ENCODE peak calls at places on chromosomes 3 and 15, in seven cellular contexts. A is K562, O is HCT116, G is GM12878, M is H1, X is SK-N-SH, E is HepG2. D is an unnamed sample.
A peak's percentile ranks its signal among the peaks of the same experiment; 100 is the strongest.

GRCh38 chr15:87155771-87156170 is 1076.1 kb downstream of the AGBL1 start:
- DNase-seq in X (no peak), O (no peak), G (no peak), A (no peak), M (no peak), E (no peak), D (no peak)

GRCh38 chr3:12178091-12178820 is 19.5 kb upstream of the TIMP4 start:
- DNase-seq in E (no peak), A (no peak), G (no peak), O (no peak), M (no peak), X (no peak), D (no peak)

GRCh38 chr15:64572856-64573255 is 112.5 kb downstream of the ZNF609 start:
- DNase-seq in A (no peak), G (no peak), M (no peak), E (no peak), X (no peak), O (no peak), D (no peak)

GRCh38 chr3:141460097-141460704 is 26.6 kb upstream of the RASA2 start:
- DNase-seq in O (peak; percentile 75), X (peak; percentile 84), A (peak; percentile 75), G (no peak), M (peak; percentile 92), E (peak; percentile 75), D (peak; percentile 73)

GRCh38 chr3:4976109-4976508 is 3.1 kb upstream of the BHLHE40 start:
- DNase-seq in A (peak; percentile 63), E (peak; percentile 79), O (peak; percentile 87), M (peak; percentile 65), X (peak; percentile 56), G (no peak), D (no peak)

GRCh38 chr3:122395582-122395981 is 11.6 kb downstream of the FAM162A start:
- DNase-seq in G (no peak), A (no peak), M (no peak), X (no peak), O (no peak), E (no peak), D (no peak)

GRCh38 chr3:45665101-45665572 is 24.1 kb upstream of the SACM1L start:
- DNase-seq in G (peak; percentile 25), E (peak; percentile 71), A (peak; percentile 83), X (peak; percentile 56), M (no peak), O (peak; percentile 68), D (no peak)

GRCh38 chr15:68302729-68303128 is 25.2 kb downstream of the FEM1B start:
- DNase-seq in A (no peak), E (no peak), O (no peak), M (peak; percentile 44), X (no peak), G (no peak), D (no peak)

GRCh38 chr3:165854696-165855095 is 17.5 kb upstream of the BCHE start:
- DNase-seq in E (peak; percentile 1), O (no peak), X (peak; percentile 11), G (no peak), A (peak; percentile 7), M (no peak), D (no peak)

GRCh38 chr3:121677141-121677540 is 16.4 kb upstream of the HCLS1 start:
- DNase-seq in M (no peak), G (no peak), X (no peak), O (no peak), E (no peak), A (no peak), D (no peak)

GRCh38 chr15:25670025-25670554 is 193.0 kb downstream of the ATP10A start:
- DNase-seq in X (peak; percentile 61), O (no peak), G (no peak), A (no peak), M (peak; percentile 67), E (no peak), D (no peak)

GRCh38 chr3:48406443-48407431 is 23.1 kb downstream of the PLXNB1 start:
- DNase-seq in E (no peak), O (no peak), M (no peak), X (peak; percentile 9), A (no peak), G (no peak), D (no peak)

GRCh38 chr15:67724679-67725365 is 100.5 kb upstream of the SKOR1 start:
- DNase-seq in M (no peak), A (no peak), E (no peak), O (no peak), X (no peak), G (no peak), D (no peak)

GRCh38 chr3:174083706-174084105 is 686.2 kb downstream of the NLGN1 start:
- DNase-seq in E (no peak), X (no peak), G (no peak), M (no peak), O (no peak), A (no peak), D (no peak)

GRCh38 chr3:186315581-186316354 is 46.3 kb downstream of the DGKG start:
- DNase-seq in E (no peak), O (no peak), A (no peak), G (no peak), M (no peak), X (no peak), D (no peak)

GRCh38 chr15:27358751-27359434 is 387.9 kb downstream of the GABRG3 start:
- DNase-seq in E (peak; percentile 5), O (no peak), M (peak; percentile 90), X (peak; percentile 41), A (peak; percentile 56), G (no peak), D (no peak)

GRCh38 chr15:57527382-57528091 is 64.2 kb upstream of the MYZAP start:
- DNase-seq in A (peak; percentile 40), G (peak; percentile 46), X (peak; percentile 51), O (peak; percentile 61), M (peak; percentile 63), E (peak; percentile 76), D (peak; percentile 42)

GRCh38 chr3:150582620-150583019 is 20.5 kb upstream of the SELENOT start:
- DNase-seq in O (no peak), E (no peak), M (no peak), G (no peak), X (no peak), A (no peak), D (no peak)

GRCh38 chr3:32106929-32107362 is 526 bp downstream of the GPD1L start:
- DNase-seq in E (no peak), M (peak; percentile 53), O (no peak), A (peak; percentile 27), G (no peak), X (no peak), D (no peak)

GRCh38 chr3:101902041-101902440 is 52.7 kb downstream of the NFKBIZ start:
- DNase-seq in E (no peak), X (no peak), M (no peak), G (no peak), O (peak; percentile 37), A (no peak), D (peak; percentile 91)

DNA sequence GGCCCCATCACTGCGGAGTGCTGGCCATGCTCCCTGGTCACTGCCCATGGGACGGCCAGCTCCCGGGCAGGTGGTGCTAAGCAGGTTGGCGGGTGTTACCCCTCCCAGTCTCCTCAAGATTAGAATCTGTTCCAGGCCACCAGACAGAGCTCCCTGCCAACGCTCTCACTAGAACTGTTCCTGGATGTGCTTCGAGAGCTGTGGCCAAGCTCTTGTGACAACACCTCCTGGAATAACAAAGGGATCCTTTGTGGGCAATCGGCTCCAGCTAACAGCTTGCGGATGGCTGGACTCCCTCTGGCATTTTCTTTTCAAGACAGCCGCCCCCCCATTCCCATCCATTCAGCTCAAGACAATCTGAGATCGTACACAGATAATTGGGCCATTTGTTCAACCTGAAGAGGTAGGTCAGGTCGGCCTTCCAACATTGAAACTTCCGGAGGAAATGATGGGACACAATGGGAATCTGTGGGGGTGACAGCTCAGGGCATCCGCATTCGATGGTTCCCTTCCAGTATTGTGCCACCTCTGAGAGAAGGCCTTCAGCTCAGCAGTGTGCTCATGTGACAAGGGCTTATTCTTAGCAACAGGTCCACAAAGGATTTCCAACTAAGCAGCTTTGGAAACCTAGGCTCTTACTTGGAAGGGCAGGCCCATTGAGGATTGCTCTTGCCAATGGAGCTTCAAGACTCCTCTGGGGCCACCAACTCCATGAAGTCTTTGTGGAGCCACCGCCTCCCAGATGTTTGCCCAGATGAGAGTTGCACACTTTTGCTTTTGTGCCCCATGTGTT is 11.6 kb upstream of the EPHB3 start:
- DNase-seq in O (no peak), E (no peak), G (no peak), X (no peak), M (no peak), A (no peak), D (no peak)
- TF ChIP-seq SIN3A in O (no peak), E (no peak), G (no peak), X (no peak), M (no peak), A (no peak), D (no peak)

GRCh38 chr3:127590282-127590592 is 296 bp downstream of the TPRA1 start:
- DNase-seq in E (no peak), G (no peak), A (peak; percentile 47), X (peak; percentile 84), O (no peak), M (no peak), D (no peak)

GRCh38 chr3:127589600-127590281 is 792 bp downstream of the TPRA1 start:
- DNase-seq in M (peak; percentile 61), E (no peak), X (no peak), G (no peak), O (no peak), A (peak; percentile 20), D (no peak)

GRCh38 chr3:127588675-127589577 is 1.6 kb downstream of the TPRA1 start:
- DNase-seq in E (peak; percentile 23), O (no peak), G (no peak), X (no peak), A (peak; percentile 27), M (no peak), D (no peak)

GRCh38 chr3:127593187-127593586 is 2.7 kb upstream of the TPRA1 start:
- DNase-seq in A (peak; percentile 35), M (no peak), X (no peak), E (no peak), O (no peak), G (no peak), D (no peak)

GRCh38 chr3:127590593-127591477 is at the start of gene TPRA1:
- DNase-seq in G (peak; percentile 90), O (peak; percentile 94), A (peak; percentile 85), M (peak; percentile 89), E (peak; percentile 98), X (peak; percentile 98), D (peak; percentile 95)
- TF ChIP-seq POLR2AphosphoS5 in G (peak; percentile 82), O (peak; percentile 76), A (peak; percentile 17), M (peak; percentile 59), E (peak; percentile 73), X (peak; percentile 69), D (peak; percentile 90)

GRCh38 chr3:175342196-175342595 is 483.1 kb downstream of the NAALADL2 start:
- DNase-seq in G (no peak), X (no peak), O (no peak), M (no peak), E (no peak), A (no peak), D (no peak)

GRCh38 chr3:175349181-175349580 is 490.0 kb downstream of the NAALADL2 start:
- DNase-seq in X (no peak), M (no peak), A (no peak), E (no peak), O (no peak), G (peak; percentile 19), D (no peak)

GRCh38 chr3:175343946-175344345 is 484.8 kb downstream of the NAALADL2 start:
- DNase-seq in X (no peak), O (no peak), E (no peak), G (no peak), A (no peak), M (no peak), D (no peak)

GRCh38 chr3:175346573-175347356 is 487.6 kb downstream of the NAALADL2 start:
- DNase-seq in O (peak; percentile 59), G (peak; percentile 16), A (no peak), M (no peak), X (no peak), E (no peak), D (peak; percentile 28)
- TF ChIP-seq SIN3A in O (peak; percentile 32), G (no peak), A (no peak), M (no peak), X (no peak), E (no peak), D (no peak)

GRCh38 chr3:43153189-43154083 is 47.6 kb upstream of the POMGNT2 start:
- DNase-seq in O (no peak), M (no peak), A (no peak), X (no peak), G (no peak), E (no peak), D (no peak)
- TF ChIP-seq POLR2AphosphoS5 in O (no peak), M (no peak), A (no peak), X (no peak), G (no peak), E (no peak), D (no peak)

D was measured in Panc1.